ENCODE peak calls at places on chromosomes 12 and 14, in five cellular contexts. One of them, this sample, is unnamed.

GRCh38 chr12:108338915-108339657 is at the start of gene CMKLR1:
- DNase-seq in activated naive CD8-positive, alpha-beta T cell treated with anti-CD3 and anti-CD28 coated beads, Interleukin-2, amount 50 U/mL, for 24 hours: no peak
- DNase-seq in heart right ventricle: peak
- DNase-seq in iris pigment epithelial cell: no peak
- DNase-seq in posterior vena cava: peak
- DNase-seq in this sample: no peak

GRCh38 chr12:11862794-11863193 is 207.9 kb upstream of the BCL2L14 start:
- DNase-seq in activated naive CD8-positive, alpha-beta T cell treated with anti-CD3 and anti-CD28 coated beads, Interleukin-2, amount 50 U/mL, for 24 hours: no peak
- DNase-seq in heart right ventricle: peak
- DNase-seq in iris pigment epithelial cell: peak
- DNase-seq in posterior vena cava: no peak
- DNase-seq in this sample: no peak

GRCh38 chr14:96592591-96593388 is 90.6 kb downstream of the PAPOLA start:
- DNase-seq in activated naive CD8-positive, alpha-beta T cell treated with anti-CD3 and anti-CD28 coated beads, Interleukin-2, amount 50 U/mL, for 24 hours: peak
- DNase-seq in heart right ventricle: no peak
- DNase-seq in iris pigment epithelial cell: peak
- DNase-seq in posterior vena cava: peak
- DNase-seq in this sample: peak

GRCh38 chr12:57151741-57152407 is 4.5 kb upstream of the LRP1-AS start:
- DNase-seq in activated naive CD8-positive, alpha-beta T cell treated with anti-CD3 and anti-CD28 coated beads, Interleukin-2, amount 50 U/mL, for 24 hours: no peak
- DNase-seq in heart right ventricle: peak
- DNase-seq in iris pigment epithelial cell: peak
- DNase-seq in posterior vena cava: no peak
- DNase-seq in this sample: no peak

GRCh38 chr14:36503771-36504741 is 16.0 kb downstream of the NKX2-1 start:
- DNase-seq in activated naive CD8-positive, alpha-beta T cell treated with anti-CD3 and anti-CD28 coated beads, Interleukin-2, amount 50 U/mL, for 24 hours: no peak
- DNase-seq in heart right ventricle: no peak
- DNase-seq in iris pigment epithelial cell: no peak
- DNase-seq in posterior vena cava: peak
- DNase-seq in this sample: no peak

GRCh38 chr12:65911321-65911720 is 87.0 kb downstream of the HMGA2 start:
- DNase-seq in activated naive CD8-positive, alpha-beta T cell treated with anti-CD3 and anti-CD28 coated beads, Interleukin-2, amount 50 U/mL, for 24 hours: no peak
- DNase-seq in heart right ventricle: no peak
- DNase-seq in iris pigment epithelial cell: peak
- DNase-seq in posterior vena cava: no peak
- DNase-seq in this sample: no peak

GRCh38 chr12:64825143-64826011 is 930 bp downstream of the TBC1D30 start:
- DNase-seq in activated naive CD8-positive, alpha-beta T cell treated with anti-CD3 and anti-CD28 coated beads, Interleukin-2, amount 50 U/mL, for 24 hours: peak
- DNase-seq in heart right ventricle: no peak
- DNase-seq in iris pigment epithelial cell: no peak
- DNase-seq in posterior vena cava: no peak
- DNase-seq in this sample: no peak

GRCh38 chr14:50985124-50985815 is 41.0 kb upstream of the PYGL start:
- DNase-seq in activated naive CD8-positive, alpha-beta T cell treated with anti-CD3 and anti-CD28 coated beads, Interleukin-2, amount 50 U/mL, for 24 hours: no peak
- DNase-seq in heart right ventricle: no peak
- DNase-seq in iris pigment epithelial cell: no peak
- DNase-seq in posterior vena cava: no peak
- DNase-seq in this sample: no peak

GRCh38 chr12:68675098-68675842 is 11.5 kb upstream of the NUP107 start:
- DNase-seq in activated naive CD8-positive, alpha-beta T cell treated with anti-CD3 and anti-CD28 coated beads, Interleukin-2, amount 50 U/mL, for 24 hours: peak
- DNase-seq in heart right ventricle: no peak
- DNase-seq in iris pigment epithelial cell: no peak
- DNase-seq in posterior vena cava: no peak
- DNase-seq in this sample: peak

GRCh38 chr14:61813101-61813596 is 50.9 kb downstream of the SNAPC1 start:
- DNase-seq in activated naive CD8-positive, alpha-beta T cell treated with anti-CD3 and anti-CD28 coated beads, Interleukin-2, amount 50 U/mL, for 24 hours: no peak
- DNase-seq in heart right ventricle: no peak
- DNase-seq in iris pigment epithelial cell: no peak
- DNase-seq in posterior vena cava: no peak
- DNase-seq in this sample: no peak

GRCh38 chr14:30601579-30601916 is 20.6 kb upstream of the SCFD1 start:
- DNase-seq in activated naive CD8-positive, alpha-beta T cell treated with anti-CD3 and anti-CD28 coated beads, Interleukin-2, amount 50 U/mL, for 24 hours: no peak
- DNase-seq in heart right ventricle: no peak
- DNase-seq in iris pigment epithelial cell: no peak
- DNase-seq in posterior vena cava: no peak
- DNase-seq in this sample: no peak

GRCh38 chr12:39138268-39138667 is 232.9 kb upstream of the CPNE8 start:
- DNase-seq in activated naive CD8-positive, alpha-beta T cell treated with anti-CD3 and anti-CD28 coated beads, Interleukin-2, amount 50 U/mL, for 24 hours: no peak
- DNase-seq in heart right ventricle: no peak
- DNase-seq in iris pigment epithelial cell: no peak
- DNase-seq in posterior vena cava: no peak
- DNase-seq in this sample: no peak

GRCh38 chr12:28574746-28575592 is 384.7 kb downstream of the CCDC91 start:
- DNase-seq in activated naive CD8-positive, alpha-beta T cell treated with anti-CD3 and anti-CD28 coated beads, Interleukin-2, amount 50 U/mL, for 24 hours: no peak
- DNase-seq in heart right ventricle: peak
- DNase-seq in iris pigment epithelial cell: no peak
- DNase-seq in posterior vena cava: no peak
- DNase-seq in this sample: no peak

GRCh38 chr14:43410631-43411030 is 1096.5 kb downstream of the FSCB start:
- DNase-seq in activated naive CD8-positive, alpha-beta T cell treated with anti-CD3 and anti-CD28 coated beads, Interleukin-2, amount 50 U/mL, for 24 hours: no peak
- DNase-seq in heart right ventricle: no peak
- DNase-seq in iris pigment epithelial cell: no peak
- DNase-seq in posterior vena cava: no peak
- DNase-seq in this sample: no peak

GRCh38 chr14:78598046-78598652 is 428.0 kb downstream of the NRXN3 start:
- DNase-seq in activated naive CD8-positive, alpha-beta T cell treated with anti-CD3 and anti-CD28 coated beads, Interleukin-2, amount 50 U/mL, for 24 hours: peak
- DNase-seq in heart right ventricle: peak
- DNase-seq in iris pigment epithelial cell: peak
- DNase-seq in posterior vena cava: no peak
- DNase-seq in this sample: peak

GRCh38 chr12:93146278-93146939 is 217.3 kb upstream of the EEA1 start:
- DNase-seq in activated naive CD8-positive, alpha-beta T cell treated with anti-CD3 and anti-CD28 coated beads, Interleukin-2, amount 50 U/mL, for 24 hours: no peak
- DNase-seq in heart right ventricle: no peak
- DNase-seq in iris pigment epithelial cell: peak
- DNase-seq in posterior vena cava: no peak
- DNase-seq in this sample: no peak

GRCh38 chr14:106875503-106875902 is 1349.1 kb downstream of the TMEM121 start:
- DNase-seq in activated naive CD8-positive, alpha-beta T cell treated with anti-CD3 and anti-CD28 coated beads, Interleukin-2, amount 50 U/mL, for 24 hours: peak
- DNase-seq in heart right ventricle: no peak
- DNase-seq in iris pigment epithelial cell: no peak
- DNase-seq in posterior vena cava: no peak
- DNase-seq in this sample: no peak

GRCh38 chr12:107760207-107760816 is 625 bp downstream of the PRDM4 start:
- DNase-seq in activated naive CD8-positive, alpha-beta T cell treated with anti-CD3 and anti-CD28 coated beads, Interleukin-2, amount 50 U/mL, for 24 hours: peak
- DNase-seq in heart right ventricle: peak
- DNase-seq in iris pigment epithelial cell: no peak
- DNase-seq in posterior vena cava: no peak
- DNase-seq in this sample: no peak

GRCh38 chr12:11840350-11840749 is 190.9 kb downstream of the ETV6 start:
- DNase-seq in activated naive CD8-positive, alpha-beta T cell treated with anti-CD3 and anti-CD28 coated beads, Interleukin-2, amount 50 U/mL, for 24 hours: no peak
- DNase-seq in heart right ventricle: no peak
- DNase-seq in iris pigment epithelial cell: no peak
- DNase-seq in posterior vena cava: no peak
- DNase-seq in this sample: no peak

GRCh38 chr14:55572578-55572977 is 7.4 kb upstream of the KTN1 start:
- DNase-seq in activated naive CD8-positive, alpha-beta T cell treated with anti-CD3 and anti-CD28 coated beads, Interleukin-2, amount 50 U/mL, for 24 hours: no peak
- DNase-seq in heart right ventricle: peak
- DNase-seq in iris pigment epithelial cell: no peak
- DNase-seq in posterior vena cava: no peak
- DNase-seq in this sample: no peak

GRCh38 chr14:34174973-34175372 is 224.1 kb upstream of the EGLN3 start:
- DNase-seq in activated naive CD8-positive, alpha-beta T cell treated with anti-CD3 and anti-CD28 coated beads, Interleukin-2, amount 50 U/mL, for 24 hours: no peak
- DNase-seq in heart right ventricle: no peak
- DNase-seq in iris pigment epithelial cell: no peak
- DNase-seq in posterior vena cava: no peak
- DNase-seq in this sample: no peak

GRCh38 chr12:70486588-70486987 is 120.5 kb downstream of the KCNMB4 start:
- DNase-seq in activated naive CD8-positive, alpha-beta T cell treated with anti-CD3 and anti-CD28 coated beads, Interleukin-2, amount 50 U/mL, for 24 hours: no peak
- DNase-seq in heart right ventricle: no peak
- DNase-seq in iris pigment epithelial cell: no peak
- DNase-seq in posterior vena cava: no peak
- DNase-seq in this sample: no peak

GRCh38 chr12:51371295-51371953 is 19.8 kb downstream of the GALNT6 start:
- DNase-seq in activated naive CD8-positive, alpha-beta T cell treated with anti-CD3 and anti-CD28 coated beads, Interleukin-2, amount 50 U/mL, for 24 hours: no peak
- DNase-seq in heart right ventricle: peak
- DNase-seq in iris pigment epithelial cell: peak
- DNase-seq in posterior vena cava: peak
- DNase-seq in this sample: no peak

GRCh38 chr14:39626589-39627576 is 194.7 kb upstream of the FBXO33 start:
- DNase-seq in activated naive CD8-positive, alpha-beta T cell treated with anti-CD3 and anti-CD28 coated beads, Interleukin-2, amount 50 U/mL, for 24 hours: no peak
- DNase-seq in heart right ventricle: no peak
- DNase-seq in iris pigment epithelial cell: no peak
- DNase-seq in posterior vena cava: no peak
- DNase-seq in this sample: no peak

GRCh38 chr12:91687052-91688017 is 458.3 kb downstream of the BTG1 start:
- DNase-seq in activated naive CD8-positive, alpha-beta T cell treated with anti-CD3 and anti-CD28 coated beads, Interleukin-2, amount 50 U/mL, for 24 hours: no peak
- DNase-seq in heart right ventricle: no peak
- DNase-seq in iris pigment epithelial cell: no peak
- DNase-seq in posterior vena cava: no peak
- DNase-seq in this sample: no peak

GRCh38 chr14:72594099-72594901 is 299.6 kb downstream of the DPF3 start:
- DNase-seq in activated naive CD8-positive, alpha-beta T cell treated with anti-CD3 and anti-CD28 coated beads, Interleukin-2, amount 50 U/mL, for 24 hours: peak
- DNase-seq in heart right ventricle: no peak
- DNase-seq in iris pigment epithelial cell: no peak
- DNase-seq in posterior vena cava: peak
- DNase-seq in this sample: no peak

GRCh38 chr12:72077111-72077820 is 138.6 kb downstream of the TPH2 start:
- DNase-seq in activated naive CD8-positive, alpha-beta T cell treated with anti-CD3 and anti-CD28 coated beads, Interleukin-2, amount 50 U/mL, for 24 hours: no peak
- DNase-seq in heart right ventricle: no peak
- DNase-seq in iris pigment epithelial cell: no peak
- DNase-seq in posterior vena cava: no peak
- DNase-seq in this sample: no peak

GRCh38 chr12:66239295-66239694 is 50.3 kb downstream of the IRAK3 start:
- DNase-seq in activated naive CD8-positive, alpha-beta T cell treated with anti-CD3 and anti-CD28 coated beads, Interleukin-2, amount 50 U/mL, for 24 hours: no peak
- DNase-seq in heart right ventricle: no peak
- DNase-seq in iris pigment epithelial cell: no peak
- DNase-seq in posterior vena cava: no peak
- DNase-seq in this sample: no peak

GRCh38 chr14:69044965-69045555 is 66.0 kb upstream of the ACTN1 start:
- DNase-seq in activated naive CD8-positive, alpha-beta T cell treated with anti-CD3 and anti-CD28 coated beads, Interleukin-2, amount 50 U/mL, for 24 hours: no peak
- DNase-seq in heart right ventricle: peak
- DNase-seq in iris pigment epithelial cell: peak
- DNase-seq in posterior vena cava: peak
- DNase-seq in this sample: no peak

GRCh38 chr12:938810-939209 is 10.7 kb downstream of the RAD52 start:
- DNase-seq in activated naive CD8-positive, alpha-beta T cell treated with anti-CD3 and anti-CD28 coated beads, Interleukin-2, amount 50 U/mL, for 24 hours: no peak
- DNase-seq in heart right ventricle: no peak
- DNase-seq in iris pigment epithelial cell: no peak
- DNase-seq in posterior vena cava: no peak
- DNase-seq in this sample: no peak

GRCh38 chr12:18382486-18382885 is 121.2 kb downstream of the PIK3C2G start:
- DNase-seq in activated naive CD8-positive, alpha-beta T cell treated with anti-CD3 and anti-CD28 coated beads, Interleukin-2, amount 50 U/mL, for 24 hours: no peak
- DNase-seq in heart right ventricle: no peak
- DNase-seq in iris pigment epithelial cell: peak
- DNase-seq in posterior vena cava: no peak
- DNase-seq in this sample: no peak

GRCh38 chr14:43184540-43184939 is 1322.5 kb downstream of the FSCB start:
- DNase-seq in activated naive CD8-positive, alpha-beta T cell treated with anti-CD3 and anti-CD28 coated beads, Interleukin-2, amount 50 U/mL, for 24 hours: no peak
- DNase-seq in heart right ventricle: no peak
- DNase-seq in iris pigment epithelial cell: no peak
- DNase-seq in posterior vena cava: no peak
- DNase-seq in this sample: no peak

GRCh38 chr12:71848212-71848611 is 8.7 kb downstream of the TBC1D15 start:
- DNase-seq in activated naive CD8-positive, alpha-beta T cell treated with anti-CD3 and anti-CD28 coated beads, Interleukin-2, amount 50 U/mL, for 24 hours: no peak
- DNase-seq in heart right ventricle: no peak
- DNase-seq in iris pigment epithelial cell: peak
- DNase-seq in posterior vena cava: no peak
- DNase-seq in this sample: no peak

GRCh38 chr14:74579447-74580274 is 32.4 kb downstream of the LTBP2 start:
- DNase-seq in activated naive CD8-positive, alpha-beta T cell treated with anti-CD3 and anti-CD28 coated beads, Interleukin-2, amount 50 U/mL, for 24 hours: peak
- DNase-seq in heart right ventricle: no peak
- DNase-seq in iris pigment epithelial cell: peak
- DNase-seq in posterior vena cava: peak
- DNase-seq in this sample: no peak

GRCh38 chr12:4151362-4152121 is 122.0 kb upstream of the CCND2 start:
- DNase-seq in activated naive CD8-positive, alpha-beta T cell treated with anti-CD3 and anti-CD28 coated beads, Interleukin-2, amount 50 U/mL, for 24 hours: no peak
- DNase-seq in heart right ventricle: no peak
- DNase-seq in iris pigment epithelial cell: no peak
- DNase-seq in posterior vena cava: no peak
- DNase-seq in this sample: no peak

GRCh38 chr12:91139981-91140659 is 28.8 kb upstream of the LUM start:
- DNase-seq in activated naive CD8-positive, alpha-beta T cell treated with anti-CD3 and anti-CD28 coated beads, Interleukin-2, amount 50 U/mL, for 24 hours: no peak
- DNase-seq in heart right ventricle: no peak
- DNase-seq in iris pigment epithelial cell: peak
- DNase-seq in posterior vena cava: no peak
- DNase-seq in this sample: no peak

GRCh38 chr14:100873083-100873482 is 30.4 kb downstream of the RTL1 start:
- DNase-seq in activated naive CD8-positive, alpha-beta T cell treated with anti-CD3 and anti-CD28 coated beads, Interleukin-2, amount 50 U/mL, for 24 hours: no peak
- DNase-seq in heart right ventricle: no peak
- DNase-seq in iris pigment epithelial cell: no peak
- DNase-seq in posterior vena cava: peak
- DNase-seq in this sample: peak

GRCh38 chr12:130214686-130215370 is 52.6 kb downstream of the FZD10 start:
- DNase-seq in activated naive CD8-positive, alpha-beta T cell treated with anti-CD3 and anti-CD28 coated beads, Interleukin-2, amount 50 U/mL, for 24 hours: no peak
- DNase-seq in heart right ventricle: no peak
- DNase-seq in iris pigment epithelial cell: no peak
- DNase-seq in posterior vena cava: no peak
- DNase-seq in this sample: no peak

GRCh38 chr14:55553791-55554190 is 26.2 kb upstream of the KTN1 start:
- DNase-seq in activated naive CD8-positive, alpha-beta T cell treated with anti-CD3 and anti-CD28 coated beads, Interleukin-2, amount 50 U/mL, for 24 hours: no peak
- DNase-seq in heart right ventricle: no peak
- DNase-seq in iris pigment epithelial cell: no peak
- DNase-seq in posterior vena cava: no peak
- DNase-seq in this sample: no peak

GRCh38 chr12:57216931-57217871 is 607 bp downstream of the NXPH4 start:
- DNase-seq in activated naive CD8-positive, alpha-beta T cell treated with anti-CD3 and anti-CD28 coated beads, Interleukin-2, amount 50 U/mL, for 24 hours: no peak
- DNase-seq in heart right ventricle: no peak
- DNase-seq in iris pigment epithelial cell: peak
- DNase-seq in posterior vena cava: no peak
- DNase-seq in this sample: no peak